ENCODE peak calls at places on chromosomes 2 and 18, in four cellular contexts. W, M, F and Q are unnamed samples. For H3K79me1, the result is how much of the 10 kb centered on the place peaks cover.

GRCh38 chr2:173187911-173188788 is 112.5 kb downstream of the MAP3K20 start:
- DNase-seq in W (no peak), M (no peak), F (peak), Q (no peak)

GRCh38 chr2:20490300-20491181 is 43.7 kb downstream of the RHOB start:
- DNase-seq in W (no peak), M (no peak), F (peak), Q (no peak)

GRCh38 chr18:45104071-45104440 is 423.4 kb downstream of the SETBP1 start:
- DNase-seq in W (no peak), M (no peak), F (no peak), Q (no peak)

GRCh38 chr18:54612237-54612636 is 21.2 kb downstream of the DYNAP start:
- DNase-seq in W (no peak), M (no peak), F (no peak), Q (no peak)

GRCh38 chr2:25257032-25257455 is 84.7 kb downstream of the DNMT3A start:
- DNase-seq in W (peak), M (no peak), F (peak), Q (no peak)

GRCh38 chr18:4455113-4455811 is at the start of gene DLGAP1:
- DNase-seq in W (peak), M (peak), F (no peak), Q (peak)

GRCh38 chr2:211709394-211709793 is 829.2 kb downstream of the ERBB4 start:
- DNase-seq in W (no peak), M (no peak), F (no peak), Q (no peak)

GRCh38 chr2:147487980-147488289 is 356.9 kb upstream of the ACVR2A start:
- DNase-seq in W (no peak), M (no peak), F (no peak), Q (no peak)

GRCh38 chr2:145040433-145040832 is 520.5 kb upstream of the ZEB2 start:
- DNase-seq in W (no peak), M (no peak), F (peak), Q (no peak)

GRCh38 chr2:172326211-172326509 is 101.2 kb upstream of the ITGA6 start:
- DNase-seq in W (no peak), M (no peak), F (no peak), Q (no peak)

GRCh38 chr18:75406491-75407445 is 20.7 kb downstream of the SMIM21 start:
- DNase-seq in W (no peak), M (no peak), F (no peak), Q (peak)

GRCh38 chr2:18282026-18282425 is 278.4 kb downstream of the RDH14 start:
- DNase-seq in W (peak), M (no peak), F (no peak), Q (no peak)

GRCh38 chr2:141348481-141348880 is 782.3 kb downstream of the LRP1B start:
- DNase-seq in W (no peak), M (no peak), F (peak), Q (no peak)

GRCh38 chr2:59691518-59692190 is 861.8 kb downstream of the BCL11A start:
- DNase-seq in W (no peak), M (no peak), F (no peak), Q (no peak)

GRCh38 chr2:185618630-185619029 is 120.0 kb upstream of the FSIP2 start:
- DNase-seq in W (peak), M (no peak), F (no peak), Q (no peak)

GRCh38 chr2:220555961-220556360 is 928.5 kb downstream of the SLC4A3 start:
- DNase-seq in W (no peak), M (no peak), F (peak), Q (no peak)

GRCh38 chr2:24409700-24410556 is 49.6 kb upstream of the ITSN2 start:
- DNase-seq in W (peak), M (peak), F (peak), Q (peak)

GRCh38 chr2:212919238-212919637 is 232.2 kb downstream of the IKZF2 start:
- DNase-seq in W (peak), M (no peak), F (no peak), Q (no peak)

GRCh38 chr2:128411431-128411830 is 92.8 kb upstream of the HS6ST1 start:
- DNase-seq in W (no peak), M (no peak), F (no peak), Q (no peak)

GRCh38 chr2:128362889-128363228 is 44.2 kb upstream of the HS6ST1 start:
- DNase-seq in W (peak), M (peak), F (peak), Q (peak)

GRCh38 chr18:78557371-78557770 is 422.2 kb upstream of the SALL3 start:
- DNase-seq in W (no peak), M (no peak), F (no peak), Q (no peak)

GRCh38 chr2:84958135-84959044 is 12.6 kb upstream of the KCMF1 start:
- DNase-seq in W (peak), M (peak), F (peak), Q (peak)

GRCh38 chr2:217911283-217911965 is 91.4 kb downstream of the TNS1 start:
- DNase-seq in W (no peak), M (no peak), F (no peak), Q (no peak)
- H3K79me1 ChIP-seq in W (under half), M (under half), F (half or more), Q (under half)

GRCh38 chr2:5694016-5694690 is 2.0 kb downstream of the SOX11 start:
- DNase-seq in W (peak), M (no peak), F (peak), Q (no peak)

GRCh38 chr2:5696351-5696740 is 4.2 kb downstream of the SOX11 start:
- DNase-seq in W (peak), M (peak), F (peak), Q (no peak)

GRCh38 chr2:5697554-5697953 is 5.4 kb downstream of the SOX11 start:
- DNase-seq in W (peak), M (no peak), F (no peak), Q (no peak)

GRCh38 chr2:5696741-5697521 is 4.7 kb downstream of the SOX11 start:
- DNase-seq in W (peak), M (peak), F (peak), Q (no peak)

DNA sequence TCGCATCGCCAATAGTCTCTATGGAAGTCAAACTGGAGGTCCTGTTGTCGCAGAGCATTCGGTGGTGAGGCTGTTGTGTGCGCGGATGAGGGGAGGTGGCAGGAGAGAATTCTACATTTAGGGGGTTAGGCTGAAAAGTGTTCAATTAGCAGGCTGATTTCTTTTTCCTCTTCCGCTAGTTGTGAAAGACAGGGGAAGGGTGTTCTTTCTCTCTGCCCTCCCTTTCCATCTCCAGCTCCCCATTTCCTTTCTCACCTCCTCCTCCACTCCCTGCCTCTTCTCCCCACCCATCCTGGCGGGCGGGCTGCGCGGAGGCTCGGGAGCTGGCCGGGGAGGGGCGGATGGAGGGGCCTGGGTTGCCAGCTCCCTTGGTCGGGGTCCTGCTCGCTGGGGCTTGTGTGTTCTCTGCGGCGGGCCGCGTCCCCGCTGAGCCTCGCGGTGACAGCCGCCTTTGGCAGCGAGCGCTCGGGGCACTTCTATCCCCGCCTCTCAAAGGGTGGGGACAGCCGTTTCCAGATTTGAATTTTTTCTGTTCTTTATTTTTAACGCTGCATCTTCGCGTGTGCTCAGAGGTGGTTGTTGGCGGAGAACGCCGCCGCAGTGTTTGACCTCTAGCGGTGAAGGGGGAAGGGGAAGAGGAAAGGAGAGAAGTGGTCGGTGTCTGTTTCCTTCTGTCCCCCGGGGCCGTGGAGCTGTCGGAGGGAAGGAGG is 3.6 kb downstream of the SOX11 start:
- DNase-seq in W (peak), M (peak), F (peak), Q (no peak)
- H3K9ac ChIP-seq in W (peak), M (peak), F (peak), Q (peak)

GRCh38 chr2:31018280-31018679 is 120.0 kb downstream of the GALNT14 start:
- DNase-seq in W (no peak), M (no peak), F (no peak), Q (no peak)

GRCh38 chr2:31011565-31011964 is 126.7 kb downstream of the GALNT14 start:
- DNase-seq in W (no peak), M (no peak), F (no peak), Q (no peak)

GRCh38 chr2:31013311-31013710 is 124.9 kb downstream of the GALNT14 start:
- DNase-seq in W (no peak), M (no peak), F (no peak), Q (no peak)

GRCh38 chr2:31008571-31009114 is 129.6 kb downstream of the GALNT14 start:
- DNase-seq in W (no peak), M (no peak), F (no peak), Q (no peak)

GRCh38 chr2:31012384-31012783 is 125.9 kb downstream of the GALNT14 start:
- DNase-seq in W (peak), M (no peak), F (no peak), Q (no peak)
- H3K79me1 ChIP-seq in W (under half), M (under half), F (under half), Q (under half)

GRCh38 chr18:13471971-13472628 is 253.5 kb downstream of the LDLRAD4 start:
- DNase-seq in W (no peak), M (no peak), F (no peak), Q (peak)
- H3K9ac ChIP-seq in W (no peak), M (no peak), F (no peak), Q (peak)

DNA sequence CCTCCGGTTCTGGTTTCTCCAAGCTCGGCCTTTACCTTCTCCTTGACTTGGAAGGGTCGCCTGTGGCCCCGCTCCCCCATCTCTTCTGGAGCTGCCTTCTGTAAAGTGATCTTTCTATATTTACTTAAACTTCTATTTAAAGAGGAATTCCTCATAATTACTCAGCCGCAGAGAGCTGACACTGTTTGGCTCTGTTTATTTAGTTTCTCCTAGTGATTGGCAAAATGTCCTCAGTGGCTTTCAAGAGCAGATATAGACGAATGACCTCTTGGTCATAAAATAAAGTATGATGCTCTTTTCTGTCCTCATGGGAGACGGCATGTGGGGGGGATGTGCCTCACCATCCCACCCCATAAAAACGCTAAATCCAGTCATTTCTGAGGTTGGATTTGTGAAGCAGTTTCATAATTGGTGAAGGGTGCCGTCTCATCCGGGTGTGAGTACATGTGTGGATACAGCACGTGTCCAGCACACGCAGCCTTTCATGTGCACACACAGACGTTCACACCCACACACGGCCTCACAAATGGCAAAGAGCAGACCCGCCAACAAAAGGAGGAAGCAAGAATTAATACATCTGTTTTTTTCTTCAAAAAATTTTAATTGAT is 43.4 kb upstream of the SMAD7 start:
- DNase-seq in W (no peak), M (no peak), F (peak), Q (no peak)
- H3K79me1 ChIP-seq in W (under half), M (under half), F (under half), Q (under half)

GRCh38 chr2:216308532-216308931 is 63.8 kb downstream of the MARCHF4 start:
- DNase-seq in W (no peak), M (no peak), F (peak), Q (no peak)

GRCh38 chr2:216306868-216307267 is 65.4 kb downstream of the MARCHF4 start:
- DNase-seq in W (no peak), M (peak), F (no peak), Q (no peak)

GRCh38 chr2:216302981-216303676 is 69.2 kb downstream of the MARCHF4 start:
- DNase-seq in W (no peak), M (no peak), F (peak), Q (no peak)

GRCh38 chr2:216312441-216312840 is 59.8 kb downstream of the MARCHF4 start:
- DNase-seq in W (no peak), M (no peak), F (no peak), Q (no peak)

GRCh38 chr2:216307496-216307895 is 64.8 kb downstream of the MARCHF4 start:
- DNase-seq in W (no peak), M (no peak), F (no peak), Q (no peak)
- H3K9ac ChIP-seq in W (no peak), M (no peak), F (no peak), Q (no peak)

DNA sequence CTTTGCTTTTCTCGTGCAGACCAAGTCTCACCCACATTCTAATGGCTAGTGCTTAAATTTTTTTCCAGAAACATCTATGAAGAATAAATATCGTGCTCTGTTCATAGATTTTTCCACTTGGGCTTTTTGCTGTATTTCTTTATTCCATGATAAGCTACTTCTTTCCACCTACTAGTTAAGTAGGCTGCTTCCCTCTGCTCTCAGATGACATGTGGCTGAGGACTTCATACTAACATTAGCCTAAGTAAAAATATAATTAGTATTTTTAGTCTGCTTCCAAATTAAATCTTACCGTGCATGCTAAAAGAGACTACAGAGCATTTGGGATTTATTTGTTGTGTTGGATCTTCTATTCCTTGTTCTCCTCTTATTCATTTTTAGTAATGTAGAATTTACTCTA is 102.4 kb downstream of the SH3RF3 start:
- DNase-seq in W (no peak), M (no peak), F (no peak), Q (no peak)
- H3K79me1 ChIP-seq in W (under half), M (under half), F (half or more), Q (under half)

DNA sequence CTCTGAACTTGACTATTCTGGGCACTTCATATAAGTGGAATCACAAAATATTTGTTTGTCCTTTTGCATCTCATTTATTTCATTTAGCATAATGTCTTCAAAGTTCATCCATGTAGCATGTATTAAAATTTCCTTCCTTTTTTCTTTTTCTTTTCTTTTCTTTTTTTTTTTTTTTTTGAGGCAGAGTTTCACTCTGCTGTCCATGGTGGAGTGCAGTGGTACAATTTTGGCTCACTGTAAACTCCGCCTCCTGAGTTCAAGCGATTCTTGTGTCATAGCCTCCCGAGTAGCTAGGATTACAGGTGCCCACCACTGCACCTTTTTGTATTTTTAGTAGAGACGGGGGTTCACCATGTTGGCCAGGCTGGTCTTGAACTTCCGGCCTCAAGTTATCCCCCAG is 11.9 kb downstream of the ATP8B1 start:
- DNase-seq in W (no peak), M (no peak), F (no peak), Q (no peak)
- H3K9ac ChIP-seq in W (no peak), M (no peak), F (no peak), Q (no peak)